ENCODE peak calls at places on chromosomes 6 and 20, in four cellular contexts. V, A, Z and G are unnamed samples.

GRCh38 chr20:2398453-2398852 is 17.8 kb downstream of the TGM6 start:
- DNase-seq in V (no peak), A (no peak), Z (no peak), G (no peak)

GRCh38 chr20:35146299-35146921 is 726 bp downstream of the EDEM2 start:
- DNase-seq in V (no peak), A (no peak), Z (no peak), G (peak)

GRCh38 chr6:140050232-140050995 is 676.0 kb upstream of the CITED2 start:
- DNase-seq in V (no peak), A (no peak), Z (no peak), G (no peak)

GRCh38 chr20:51860015-51860882 is 57.9 kb upstream of the SALL4 start:
- DNase-seq in V (no peak), A (no peak), Z (no peak), G (no peak)

GRCh38 chr20:14801591-14802325 is 464.3 kb upstream of the FLRT3 start:
- DNase-seq in V (no peak), A (no peak), Z (no peak), G (no peak)

GRCh38 chr6:157611406-157611805 is 211.6 kb upstream of the SNX9 start:
- DNase-seq in V (peak), A (no peak), Z (no peak), G (no peak)

GRCh38 chr6:6758915-6759654 is 170.6 kb downstream of the LY86 start:
- DNase-seq in V (no peak), A (no peak), Z (peak), G (peak)

GRCh38 chr6:14635195-14635594 is 517.6 kb downstream of the CD83 start:
- DNase-seq in V (no peak), A (no peak), Z (no peak), G (no peak)

GRCh38 chr6:49550413-49551125 is at the start of gene C6orf141:
- DNase-seq in V (no peak), A (no peak), Z (peak), G (peak)

GRCh38 chr6:40350193-40350941 is 236.8 kb downstream of the LRFN2 start:
- DNase-seq in V (no peak), A (no peak), Z (peak), G (no peak)

GRCh38 chr6:131164506-131164905 is 29.2 kb downstream of the AKAP7 start:
- DNase-seq in V (no peak), A (no peak), Z (no peak), G (no peak)

GRCh38 chr6:124741341-124741740 is 220.9 kb upstream of the RNF217 start:
- DNase-seq in V (no peak), A (no peak), Z (no peak), G (no peak)

GRCh38 chr20:16747291-16747811 is 807 bp upstream of the OTOR start:
- DNase-seq in V (no peak), A (no peak), Z (no peak), G (peak)

GRCh38 chr20:35448788-35449373 is 6.5 kb upstream of the CEP250 start:
- DNase-seq in V (no peak), A (no peak), Z (no peak), G (no peak)

GRCh38 chr6:90383212-90383611 is 86.6 kb upstream of the BACH2 start:
- DNase-seq in V (no peak), A (no peak), Z (no peak), G (no peak)

GRCh38 chr6:40640591-40641293 is 53.6 kb upstream of the LRFN2 start:
- DNase-seq in V (no peak), A (no peak), Z (no peak), G (no peak)

GRCh38 chr6:144637535-144637934 is 352.4 kb downstream of the UTRN start:
- DNase-seq in V (no peak), A (no peak), Z (no peak), G (no peak)

GRCh38 chr20:57438552-57438951 is 47.4 kb downstream of the RBM38 start:
- DNase-seq in V (no peak), A (no peak), Z (no peak), G (peak)

GRCh38 chr6:149335924-149336323 is 18.4 kb downstream of the TAB2 start:
- DNase-seq in V (no peak), A (no peak), Z (no peak), G (no peak)

GRCh38 chr6:170287371-170287876 is 3.5 kb downstream of the DLL1 start:
- DNase-seq in V (no peak), A (no peak), Z (no peak), G (no peak)

GRCh38 chr6:40798069-40798770 is 211.1 kb upstream of the LRFN2 start:
- DNase-seq in V (peak), A (no peak), Z (no peak), G (no peak)

GRCh38 chr20:43959079-43959919 is 44.6 kb downstream of the TOX2 start:
- DNase-seq in V (no peak), A (no peak), Z (no peak), G (peak)

GRCh38 chr6:15948930-15949900 is 179.7 kb upstream of the MYLIP start:
- DNase-seq in V (no peak), A (no peak), Z (peak), G (no peak)

GRCh38 chr6:21227486-21227885 is 366.1 kb upstream of the SOX4 start:
- DNase-seq in V (no peak), A (no peak), Z (no peak), G (no peak)

GRCh38 chr20:48295445-48295903 is 510.2 kb upstream of the SULF2 start:
- DNase-seq in V (no peak), A (peak), Z (peak), G (peak)